ENCODE peak calls at places on chromosomes 3 and 15, in five cellular contexts. One of them, this sample, is unnamed.

GRCh38 chr3:65971281-65972252 is 67.2 kb downstream of the MAGI1 start:
- ATAC-seq in GM12878: no peak
- ATAC-seq in upper lobe of left lung: no peak
- ATAC-seq in K562: no peak
- ATAC-seq in HepG2: no peak
- ATAC-seq in this sample: no peak

GRCh38 chr3:186108106-186108940 is 566 bp downstream of the ETV5 start:
- ATAC-seq in upper lobe of left lung: no peak
- ATAC-seq in K562: peak; percentile 43
- ATAC-seq in HepG2: peak; percentile 53
- ATAC-seq in GM12878: peak; percentile 12
- ATAC-seq in this sample: no peak

GRCh38 chr3:40620151-40620550 is 95.4 kb downstream of the ZNF621 start:
- ATAC-seq in upper lobe of left lung: no peak
- ATAC-seq in K562: no peak
- ATAC-seq in GM12878: no peak
- ATAC-seq in HepG2: no peak
- ATAC-seq in this sample: no peak

GRCh38 chr3:162193148-162193547 is 696.5 kb downstream of the OTOL1 start:
- ATAC-seq in HepG2: no peak
- ATAC-seq in upper lobe of left lung: no peak
- ATAC-seq in GM12878: no peak
- ATAC-seq in K562: no peak
- ATAC-seq in this sample: no peak

GRCh38 chr3:46354984-46355383 is 1.1 kb downstream of the CCR2 start:
- ATAC-seq in upper lobe of left lung: no peak
- ATAC-seq in GM12878: no peak
- ATAC-seq in HepG2: no peak
- ATAC-seq in K562: no peak
- ATAC-seq in this sample: no peak

GRCh38 chr15:68126415-68126814 is 72.3 kb downstream of the PIAS1 start:
- ATAC-seq in K562: no peak
- ATAC-seq in upper lobe of left lung: peak; percentile 71
- ATAC-seq in HepG2: no peak
- ATAC-seq in GM12878: no peak
- ATAC-seq in this sample: peak; percentile 36

GRCh38 chr15:89441295-89441762 is 55.1 kb downstream of the RHCG start:
- ATAC-seq in upper lobe of left lung: no peak
- ATAC-seq in K562: no peak
- ATAC-seq in GM12878: peak; percentile 98
- ATAC-seq in HepG2: no peak
- ATAC-seq in this sample: no peak

GRCh38 chr3:143222981-143223380 is 103.4 kb downstream of the CHST2 start:
- ATAC-seq in upper lobe of left lung: no peak
- ATAC-seq in HepG2: no peak
- ATAC-seq in K562: no peak
- ATAC-seq in GM12878: no peak
- ATAC-seq in this sample: no peak

GRCh38 chr3:191263850-191264249 is 64.8 kb downstream of the OSTN start:
- ATAC-seq in K562: no peak
- ATAC-seq in HepG2: no peak
- ATAC-seq in upper lobe of left lung: no peak
- ATAC-seq in GM12878: peak; percentile 34
- ATAC-seq in this sample: no peak

GRCh38 chr3:94401466-94401865 is 338.6 kb downstream of the NSUN3 start:
- ATAC-seq in K562: no peak
- ATAC-seq in HepG2: no peak
- ATAC-seq in GM12878: no peak
- ATAC-seq in upper lobe of left lung: no peak
- ATAC-seq in this sample: no peak

GRCh38 chr15:91320106-91320505 is 220.0 kb downstream of the SV2B start:
- ATAC-seq in upper lobe of left lung: no peak
- ATAC-seq in K562: no peak
- ATAC-seq in HepG2: no peak
- ATAC-seq in GM12878: no peak
- ATAC-seq in this sample: no peak

GRCh38 chr3:112688085-112688769 is 47.3 kb upstream of the CCDC80 start:
- ATAC-seq in K562: no peak
- ATAC-seq in HepG2: no peak
- ATAC-seq in GM12878: no peak
- ATAC-seq in upper lobe of left lung: no peak
- ATAC-seq in this sample: no peak

GRCh38 chr15:47196057-47196456 is 521.2 kb upstream of the SEMA6D start:
- ATAC-seq in upper lobe of left lung: peak; percentile 96
- ATAC-seq in HepG2: peak; percentile 98
- ATAC-seq in GM12878: peak; percentile 97
- ATAC-seq in K562: peak; percentile 63
- ATAC-seq in this sample: peak; percentile 93

GRCh38 chr3:41111011-41111410 is 88.3 kb upstream of the CTNNB1 start:
- ATAC-seq in K562: no peak
- ATAC-seq in HepG2: peak; percentile 69
- ATAC-seq in GM12878: no peak
- ATAC-seq in upper lobe of left lung: peak; percentile 31
- ATAC-seq in this sample: no peak

DNA sequence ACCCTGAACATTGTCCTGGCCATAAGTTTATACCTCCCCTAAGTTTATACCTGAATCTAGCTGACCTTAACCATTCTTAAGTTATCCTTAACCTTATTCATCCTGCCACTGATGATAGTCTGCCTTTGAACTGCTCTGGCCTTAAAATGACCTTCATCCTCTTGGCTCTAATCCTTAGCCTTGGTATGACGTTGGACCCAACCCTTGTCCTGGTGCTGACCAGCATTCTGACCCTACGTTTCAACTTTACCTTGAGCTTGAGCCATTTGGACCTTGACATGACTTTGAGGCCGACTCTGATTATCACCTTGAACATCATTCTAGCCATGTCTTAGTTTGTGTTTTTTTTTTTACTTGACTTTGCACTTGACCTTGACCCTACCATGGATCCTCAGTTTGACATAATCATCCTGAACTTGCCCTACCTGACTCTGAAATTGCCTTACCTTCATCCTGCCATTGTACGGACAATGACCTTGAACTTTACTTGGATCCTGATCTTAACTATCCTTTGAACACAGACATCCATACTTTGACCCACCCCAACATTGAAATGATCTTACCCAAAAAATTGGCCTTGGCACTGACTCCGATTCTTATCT is 61.1 kb upstream of the ACAD9 start:
- ATAC-seq in K562: no peak
- ATAC-seq in GM12878: no peak
- ATAC-seq in upper lobe of left lung: no peak
- ATAC-seq in HepG2: no peak
- ATAC-seq in this sample: no peak
- H3K36me3 ChIP-seq in K562: peaks cover 53% of the 10 kb centered on the region
- H3K36me3 ChIP-seq in GM12878: peaks cover 3% of the 10 kb centered on the region
- H3K36me3 ChIP-seq in upper lobe of left lung: peaks cover 12% of the 10 kb centered on the region
- H3K36me3 ChIP-seq in HepG2: peaks cover 8% of the 10 kb centered on the region
- H3K36me3 ChIP-seq in this sample: peaks cover 56% of the 10 kb centered on the region

GRCh38 chr3:27596334-27596841 is 112.2 kb upstream of the SLC4A7 start:
- ATAC-seq in GM12878: peak; percentile 84
- ATAC-seq in upper lobe of left lung: peak; percentile 41
- ATAC-seq in HepG2: no peak
- ATAC-seq in K562: no peak
- ATAC-seq in this sample: no peak
- TF ChIP-seq EP300 in GM12878: peak; percentile 15
- TF ChIP-seq EP300 in upper lobe of left lung: no peak
- TF ChIP-seq EP300 in HepG2: no peak
- TF ChIP-seq EP300 in K562: no peak
- TF ChIP-seq EP300 in this sample: no peak

GRCh38 chr15:34364041-34364440 is 3.0 kb downstream of the LPCAT4 start:
- ATAC-seq in upper lobe of left lung: no peak
- ATAC-seq in GM12878: no peak
- ATAC-seq in K562: no peak
- ATAC-seq in HepG2: no peak
- ATAC-seq in this sample: no peak

GRCh38 chr15:34361278-34361677 is 5.7 kb downstream of the LPCAT4 start:
- ATAC-seq in HepG2: no peak
- ATAC-seq in K562: no peak
- ATAC-seq in GM12878: no peak
- ATAC-seq in upper lobe of left lung: no peak
- ATAC-seq in this sample: no peak

GRCh38 chr15:34359416-34359815 is 7.6 kb downstream of the LPCAT4 start:
- ATAC-seq in K562: no peak
- ATAC-seq in GM12878: no peak
- ATAC-seq in upper lobe of left lung: no peak
- ATAC-seq in HepG2: no peak
- ATAC-seq in this sample: no peak

GRCh38 chr15:34360298-34360697 is 6.7 kb downstream of the LPCAT4 start:
- ATAC-seq in upper lobe of left lung: no peak
- ATAC-seq in HepG2: no peak
- ATAC-seq in GM12878: no peak
- ATAC-seq in K562: no peak
- ATAC-seq in this sample: no peak

GRCh38 chr15:34362047-34362773 is 4.8 kb downstream of the LPCAT4 start:
- ATAC-seq in HepG2: no peak
- ATAC-seq in GM12878: no peak
- ATAC-seq in upper lobe of left lung: no peak
- ATAC-seq in K562: no peak
- ATAC-seq in this sample: no peak
- H3K36me3 ChIP-seq in HepG2: peaks cover 7% of the 10 kb centered on the region
- H3K36me3 ChIP-seq in GM12878: peaks cover 21% of the 10 kb centered on the region
- H3K36me3 ChIP-seq in upper lobe of left lung: peaks cover 7% of the 10 kb centered on the region
- H3K36me3 ChIP-seq in K562: peaks cover 45% of the 10 kb centered on the region
- H3K36me3 ChIP-seq in this sample: no peaks in the 10 kb centered on the region

GRCh38 chr3:157086053-157086761 is 73.7 kb downstream of the CCNL1 start:
- ATAC-seq in HepG2: no peak
- ATAC-seq in GM12878: no peak
- ATAC-seq in upper lobe of left lung: no peak
- ATAC-seq in K562: no peak
- ATAC-seq in this sample: no peak
- TF ChIP-seq EP300 in HepG2: no peak
- TF ChIP-seq EP300 in GM12878: no peak
- TF ChIP-seq EP300 in upper lobe of left lung: no peak
- TF ChIP-seq EP300 in K562: no peak
- TF ChIP-seq EP300 in this sample: no peak

GRCh38 chr15:42593143-42593542 is 17.7 kb downstream of the STARD9 start:
- ATAC-seq in HepG2: no peak
- ATAC-seq in GM12878: no peak
- ATAC-seq in K562: no peak
- ATAC-seq in upper lobe of left lung: peak; percentile 91
- ATAC-seq in this sample: peak; percentile 86

GRCh38 chr15:42595641-42596240 is 20.3 kb downstream of the STARD9 start:
- ATAC-seq in HepG2: no peak
- ATAC-seq in K562: peak; percentile 72
- ATAC-seq in GM12878: no peak
- ATAC-seq in upper lobe of left lung: peak; percentile 41
- ATAC-seq in this sample: no peak

GRCh38 chr15:42590619-42591237 is 15.3 kb downstream of the STARD9 start:
- ATAC-seq in upper lobe of left lung: no peak
- ATAC-seq in HepG2: peak; percentile 75
- ATAC-seq in GM12878: no peak
- ATAC-seq in K562: no peak
- ATAC-seq in this sample: no peak

DNA sequence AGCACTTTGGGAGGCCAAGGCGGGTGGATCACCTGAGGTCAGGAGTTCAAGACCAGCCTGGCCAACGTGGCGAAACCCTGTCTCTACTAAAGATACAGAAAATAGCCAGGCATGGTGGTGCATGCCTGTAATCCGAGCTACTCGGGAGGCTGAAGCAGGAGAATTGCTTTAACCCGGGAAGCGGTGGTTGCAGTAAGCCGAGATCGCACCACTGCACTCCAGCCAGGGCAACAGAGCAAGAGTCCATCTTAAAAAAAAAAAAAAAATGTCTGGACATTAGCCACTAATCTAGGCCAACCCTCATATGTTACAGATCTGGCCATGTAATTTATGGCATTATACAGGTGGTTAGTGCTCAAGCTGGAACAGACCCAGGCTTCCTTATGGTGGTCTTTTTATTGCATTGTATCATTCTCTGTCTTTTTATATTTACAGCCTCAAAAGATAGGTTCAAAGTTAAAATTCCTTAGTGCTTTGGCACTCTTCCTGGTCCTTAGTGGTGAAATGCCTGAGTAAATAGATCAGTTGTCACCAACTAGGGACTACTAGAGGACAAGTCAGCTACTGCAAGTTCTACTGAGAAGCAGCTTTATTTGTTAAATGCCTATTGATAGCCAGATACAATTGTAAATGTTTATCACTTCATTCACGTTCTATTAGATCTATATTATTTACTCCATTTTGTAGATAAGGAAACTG is 16.0 kb downstream of the STARD9 start:
- ATAC-seq in upper lobe of left lung: no peak
- ATAC-seq in HepG2: peak; percentile 93
- ATAC-seq in GM12878: peak; percentile 69
- ATAC-seq in K562: peak; percentile 79
- ATAC-seq in this sample: no peak
- H3K36me3 ChIP-seq in upper lobe of left lung: no peaks in the 10 kb centered on the region
- H3K36me3 ChIP-seq in HepG2: no peaks in the 10 kb centered on the region
- H3K36me3 ChIP-seq in GM12878: peaks cover 3% of the 10 kb centered on the region
- H3K36me3 ChIP-seq in K562: no peaks in the 10 kb centered on the region
- H3K36me3 ChIP-seq in this sample: no peaks in the 10 kb centered on the region

GRCh38 chr3:123782488-123782887 is 101.6 kb downstream of the MYLK start:
- ATAC-seq in GM12878: peak; percentile 76
- ATAC-seq in K562: no peak
- ATAC-seq in HepG2: no peak
- ATAC-seq in upper lobe of left lung: no peak
- ATAC-seq in this sample: no peak
- TF ChIP-seq EP300 in GM12878: no peak
- TF ChIP-seq EP300 in K562: no peak
- TF ChIP-seq EP300 in HepG2: no peak
- TF ChIP-seq EP300 in upper lobe of left lung: no peak
- TF ChIP-seq EP300 in this sample: no peak

DNA sequence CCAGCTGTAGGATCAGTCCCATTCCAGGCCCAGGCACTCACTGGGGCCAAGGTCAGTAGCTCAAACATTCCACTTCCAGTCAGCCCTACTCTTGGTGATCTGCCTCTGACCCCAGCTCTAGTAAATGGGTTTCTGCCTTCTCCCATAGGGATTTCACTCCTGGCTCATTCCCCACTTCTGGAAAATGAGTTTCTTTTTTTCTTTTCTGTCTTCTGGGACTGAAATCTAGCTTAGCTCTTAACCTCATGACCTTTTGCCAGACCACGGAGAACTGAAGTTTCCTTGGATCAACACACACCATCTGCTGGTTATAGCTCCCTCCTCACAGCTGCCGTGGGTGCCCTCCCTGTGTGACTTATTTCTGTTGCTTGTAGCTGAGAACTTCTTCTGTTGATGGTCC is 21.3 kb downstream of the MME start:
- ATAC-seq in HepG2: no peak
- ATAC-seq in GM12878: no peak
- ATAC-seq in upper lobe of left lung: no peak
- ATAC-seq in K562: no peak
- ATAC-seq in this sample: no peak
- H3K36me3 ChIP-seq in HepG2: no peaks in the 10 kb centered on the region
- H3K36me3 ChIP-seq in GM12878: no peaks in the 10 kb centered on the region
- H3K36me3 ChIP-seq in upper lobe of left lung: no peaks in the 10 kb centered on the region
- H3K36me3 ChIP-seq in K562: no peaks in the 10 kb centered on the region
- H3K36me3 ChIP-seq in this sample: no peaks in the 10 kb centered on the region

GRCh38 chr3:172287811-172288477 is 160.3 kb downstream of the GHSR start:
- ATAC-seq in K562: peak; percentile 21
- ATAC-seq in upper lobe of left lung: no peak
- ATAC-seq in HepG2: no peak
- ATAC-seq in GM12878: no peak
- ATAC-seq in this sample: no peak
- TF ChIP-seq EP300 in K562: no peak
- TF ChIP-seq EP300 in upper lobe of left lung: no peak
- TF ChIP-seq EP300 in HepG2: no peak
- TF ChIP-seq EP300 in GM12878: no peak
- TF ChIP-seq EP300 in this sample: no peak

GRCh38 chr3:52530918-52531635 is 2.6 kb downstream of the NT5DC2 start:
- ATAC-seq in upper lobe of left lung: no peak
- ATAC-seq in GM12878: no peak
- ATAC-seq in HepG2: no peak
- ATAC-seq in K562: no peak
- ATAC-seq in this sample: no peak
- H3K36me3 ChIP-seq in upper lobe of left lung: no peaks in the 10 kb centered on the region
- H3K36me3 ChIP-seq in GM12878: no peaks in the 10 kb centered on the region
- H3K36me3 ChIP-seq in HepG2: peaks cover 15% of the 10 kb centered on the region
- H3K36me3 ChIP-seq in K562: peaks cover 61% of the 10 kb centered on the region
- H3K36me3 ChIP-seq in this sample: peaks cover 27% of the 10 kb centered on the region